ENCODE peak calls at places on chromosome 7, in five cellular contexts. One of them, this sample, is unnamed.

GRCh38 chr7:24760968-24761367 is 3.7 kb upstream of the GSDME start:
- DNase-seq in D341Med: no peak
- DNase-seq in smooth muscle cell of the brain vasculature: no peak
- DNase-seq in sciatic nerve: no peak
- DNase-seq in activated T-cell treated with anti-CD3 and anti-CD28 coated beads for 1 hour: no peak
- DNase-seq in this sample: no peak

GRCh38 chr7:132575987-132576722 is at the start of gene PLXNA4:
- DNase-seq in D341Med: peak; percentile 54
- DNase-seq in smooth muscle cell of the brain vasculature: no peak
- DNase-seq in sciatic nerve: no peak
- DNase-seq in activated T-cell treated with anti-CD3 and anti-CD28 coated beads for 1 hour: no peak
- DNase-seq in this sample: no peak

GRCh38 chr7:138980575-138981285 is 459 bp downstream of the KIAA1549 start:
- DNase-seq in D341Med: no peak
- DNase-seq in smooth muscle cell of the brain vasculature: no peak
- DNase-seq in sciatic nerve: peak; percentile 66
- DNase-seq in activated T-cell treated with anti-CD3 and anti-CD28 coated beads for 1 hour: no peak
- DNase-seq in this sample: no peak

GRCh38 chr7:2870471-2870941 is 26.4 kb upstream of the GNA12 start:
- DNase-seq in D341Med: no peak
- DNase-seq in smooth muscle cell of the brain vasculature: no peak
- DNase-seq in sciatic nerve: peak; percentile 74
- DNase-seq in activated T-cell treated with anti-CD3 and anti-CD28 coated beads for 1 hour: peak; percentile 31
- DNase-seq in this sample: peak; percentile 27

GRCh38 chr7:112271162-112271561 is 64.7 kb downstream of the ZNF277 start:
- DNase-seq in D341Med: no peak
- DNase-seq in smooth muscle cell of the brain vasculature: no peak
- DNase-seq in sciatic nerve: no peak
- DNase-seq in activated T-cell treated with anti-CD3 and anti-CD28 coated beads for 1 hour: no peak
- DNase-seq in this sample: no peak

GRCh38 chr7:141701489-141702046 is 398 bp downstream of the DENND11 start:
- DNase-seq in D341Med: peak; percentile 80
- DNase-seq in smooth muscle cell of the brain vasculature: no peak
- DNase-seq in sciatic nerve: peak; percentile 67
- DNase-seq in activated T-cell treated with anti-CD3 and anti-CD28 coated beads for 1 hour: peak; percentile 51
- DNase-seq in this sample: peak; percentile 55

GRCh38 chr7:94335586-94335985 is 59.1 kb upstream of the COL1A2 start:
- DNase-seq in D341Med: no peak
- DNase-seq in smooth muscle cell of the brain vasculature: no peak
- DNase-seq in sciatic nerve: no peak
- DNase-seq in activated T-cell treated with anti-CD3 and anti-CD28 coated beads for 1 hour: no peak
- DNase-seq in this sample: no peak

GRCh38 chr7:50307368-50308012 is 3.0 kb downstream of the IKZF1 start:
- DNase-seq in D341Med: no peak
- DNase-seq in smooth muscle cell of the brain vasculature: no peak
- DNase-seq in sciatic nerve: no peak
- DNase-seq in activated T-cell treated with anti-CD3 and anti-CD28 coated beads for 1 hour: peak; percentile 55
- DNase-seq in this sample: peak; percentile 50

GRCh38 chr7:140581411-140581810 is 59.2 kb downstream of the DENND2A start:
- DNase-seq in D341Med: no peak
- DNase-seq in smooth muscle cell of the brain vasculature: no peak
- DNase-seq in sciatic nerve: no peak
- DNase-seq in activated T-cell treated with anti-CD3 and anti-CD28 coated beads for 1 hour: no peak
- DNase-seq in this sample: no peak

GRCh38 chr7:157708896-157709295 is 372.1 kb downstream of the DNAJB6 start:
- DNase-seq in D341Med: no peak
- DNase-seq in smooth muscle cell of the brain vasculature: no peak
- DNase-seq in sciatic nerve: no peak
- DNase-seq in activated T-cell treated with anti-CD3 and anti-CD28 coated beads for 1 hour: no peak
- DNase-seq in this sample: no peak

GRCh38 chr7:64902806-64903721 is at the start of gene ZNF273:
- DNase-seq in D341Med: peak; percentile 86
- DNase-seq in smooth muscle cell of the brain vasculature: peak; percentile 72
- DNase-seq in sciatic nerve: peak; percentile 95
- DNase-seq in activated T-cell treated with anti-CD3 and anti-CD28 coated beads for 1 hour: peak; percentile 84
- DNase-seq in this sample: peak; percentile 78

GRCh38 chr7:75739796-75740672 is 1.3 kb upstream of the HIP1 start:
- DNase-seq in D341Med: no peak
- DNase-seq in smooth muscle cell of the brain vasculature: no peak
- DNase-seq in sciatic nerve: no peak
- DNase-seq in activated T-cell treated with anti-CD3 and anti-CD28 coated beads for 1 hour: no peak
- DNase-seq in this sample: no peak

GRCh38 chr7:132406039-132406438 is 170.2 kb downstream of the PLXNA4 start:
- DNase-seq in D341Med: no peak
- DNase-seq in smooth muscle cell of the brain vasculature: no peak
- DNase-seq in sciatic nerve: no peak
- DNase-seq in activated T-cell treated with anti-CD3 and anti-CD28 coated beads for 1 hour: no peak
- DNase-seq in this sample: no peak

GRCh38 chr7:44066494-44067063 is 1.2 kb upstream of the PGAM2 start:
- DNase-seq in D341Med: no peak
- DNase-seq in smooth muscle cell of the brain vasculature: no peak
- DNase-seq in sciatic nerve: peak; percentile 53
- DNase-seq in activated T-cell treated with anti-CD3 and anti-CD28 coated beads for 1 hour: no peak
- DNase-seq in this sample: no peak

GRCh38 chr7:816751-817671 is 15.3 kb upstream of the SUN1 start:
- DNase-seq in D341Med: no peak
- DNase-seq in smooth muscle cell of the brain vasculature: no peak
- DNase-seq in sciatic nerve: no peak
- DNase-seq in activated T-cell treated with anti-CD3 and anti-CD28 coated beads for 1 hour: no peak
- DNase-seq in this sample: no peak

GRCh38 chr7:17535776-17536175 is 237.3 kb downstream of the AHR start:
- DNase-seq in D341Med: no peak
- DNase-seq in smooth muscle cell of the brain vasculature: no peak
- DNase-seq in sciatic nerve: no peak
- DNase-seq in activated T-cell treated with anti-CD3 and anti-CD28 coated beads for 1 hour: no peak
- DNase-seq in this sample: no peak

GRCh38 chr7:65251851-65252620 is 121.6 kb upstream of the ZNF92 start:
- DNase-seq in D341Med: peak; percentile 88
- DNase-seq in smooth muscle cell of the brain vasculature: no peak
- DNase-seq in sciatic nerve: peak; percentile 59
- DNase-seq in activated T-cell treated with anti-CD3 and anti-CD28 coated beads for 1 hour: no peak
- DNase-seq in this sample: no peak

GRCh38 chr7:76191783-76192240 is 9.9 kb upstream of the SRRM3 start:
- DNase-seq in D341Med: peak; percentile 69
- DNase-seq in smooth muscle cell of the brain vasculature: no peak
- DNase-seq in sciatic nerve: no peak
- DNase-seq in activated T-cell treated with anti-CD3 and anti-CD28 coated beads for 1 hour: no peak
- DNase-seq in this sample: no peak

GRCh38 chr7:12761691-12762090 is 74.3 kb downstream of the ARL4A start:
- DNase-seq in D341Med: no peak
- DNase-seq in smooth muscle cell of the brain vasculature: no peak
- DNase-seq in sciatic nerve: no peak
- DNase-seq in activated T-cell treated with anti-CD3 and anti-CD28 coated beads for 1 hour: no peak
- DNase-seq in this sample: no peak

GRCh38 chr7:91780526-91780925 is 100.0 kb downstream of the MTERF1 start:
- DNase-seq in D341Med: peak; percentile 29
- DNase-seq in smooth muscle cell of the brain vasculature: no peak
- DNase-seq in sciatic nerve: no peak
- DNase-seq in activated T-cell treated with anti-CD3 and anti-CD28 coated beads for 1 hour: no peak
- DNase-seq in this sample: no peak

GRCh38 chr7:1505731-1506550 is 1.8 kb upstream of the INTS1 start:
- DNase-seq in D341Med: no peak
- DNase-seq in smooth muscle cell of the brain vasculature: no peak
- DNase-seq in sciatic nerve: no peak
- DNase-seq in activated T-cell treated with anti-CD3 and anti-CD28 coated beads for 1 hour: no peak
- DNase-seq in this sample: no peak

GRCh38 chr7:395643-396042 is 105.7 kb downstream of the FOXL3 start:
- DNase-seq in D341Med: no peak
- DNase-seq in smooth muscle cell of the brain vasculature: no peak
- DNase-seq in sciatic nerve: no peak
- DNase-seq in activated T-cell treated with anti-CD3 and anti-CD28 coated beads for 1 hour: no peak
- DNase-seq in this sample: no peak

GRCh38 chr7:26853788-26854393 is 10.5 kb downstream of the SKAP2 start:
- DNase-seq in D341Med: no peak
- DNase-seq in smooth muscle cell of the brain vasculature: no peak
- DNase-seq in sciatic nerve: no peak
- DNase-seq in activated T-cell treated with anti-CD3 and anti-CD28 coated beads for 1 hour: no peak
- DNase-seq in this sample: no peak

GRCh38 chr7:156579566-156579965 is 61.0 kb upstream of the RNF32 start:
- DNase-seq in D341Med: no peak
- DNase-seq in smooth muscle cell of the brain vasculature: no peak
- DNase-seq in sciatic nerve: no peak
- DNase-seq in activated T-cell treated with anti-CD3 and anti-CD28 coated beads for 1 hour: no peak
- DNase-seq in this sample: no peak

GRCh38 chr7:7996568-7996967 is 28.0 kb downstream of the GLCCI1 start:
- DNase-seq in D341Med: no peak
- DNase-seq in smooth muscle cell of the brain vasculature: no peak
- DNase-seq in sciatic nerve: no peak
- DNase-seq in activated T-cell treated with anti-CD3 and anti-CD28 coated beads for 1 hour: no peak
- DNase-seq in this sample: no peak

GRCh38 chr7:95472521-95473160 is 13.1 kb upstream of the ASB4 start:
- DNase-seq in D341Med: no peak
- DNase-seq in smooth muscle cell of the brain vasculature: no peak
- DNase-seq in sciatic nerve: no peak
- DNase-seq in activated T-cell treated with anti-CD3 and anti-CD28 coated beads for 1 hour: no peak
- DNase-seq in this sample: no peak

GRCh38 chr7:91239171-91239604 is 25.0 kb upstream of the FZD1 start:
- DNase-seq in D341Med: no peak
- DNase-seq in smooth muscle cell of the brain vasculature: no peak
- DNase-seq in sciatic nerve: no peak
- DNase-seq in activated T-cell treated with anti-CD3 and anti-CD28 coated beads for 1 hour: no peak
- DNase-seq in this sample: no peak

GRCh38 chr7:117882594-117882993 is 9.4 kb upstream of the CTTNBP2 start:
- DNase-seq in D341Med: no peak
- DNase-seq in smooth muscle cell of the brain vasculature: no peak
- DNase-seq in sciatic nerve: no peak
- DNase-seq in activated T-cell treated with anti-CD3 and anti-CD28 coated beads for 1 hour: no peak
- DNase-seq in this sample: no peak

GRCh38 chr7:130865408-130866236 is 131.6 kb upstream of the KLF14 start:
- DNase-seq in D341Med: peak; percentile 59
- DNase-seq in smooth muscle cell of the brain vasculature: no peak
- DNase-seq in sciatic nerve: no peak
- DNase-seq in activated T-cell treated with anti-CD3 and anti-CD28 coated beads for 1 hour: no peak
- DNase-seq in this sample: no peak

GRCh38 chr7:51314041-51314440 is 2.6 kb downstream of the COBL start:
- DNase-seq in D341Med: no peak
- DNase-seq in smooth muscle cell of the brain vasculature: no peak
- DNase-seq in sciatic nerve: no peak
- DNase-seq in activated T-cell treated with anti-CD3 and anti-CD28 coated beads for 1 hour: no peak
- DNase-seq in this sample: no peak

GRCh38 chr7:101833799-101834198 is 16.4 kb downstream of the CUX1 start:
- DNase-seq in D341Med: no peak
- DNase-seq in smooth muscle cell of the brain vasculature: no peak
- DNase-seq in sciatic nerve: peak; percentile 37
- DNase-seq in activated T-cell treated with anti-CD3 and anti-CD28 coated beads for 1 hour: no peak
- DNase-seq in this sample: no peak

This sample was measured in activated T-helper 1 cell treated with Interleukin-2 at 50 U/mL for 16 hours.